ENCODE peak calls at places on chromosome 10, in six cellular contexts. O, D, P, X, M and G are unnamed samples.

GRCh38 chr10:111295788-111296187 is 219.0 kb downstream of the ADRA2A start:
- DNase-seq in O (peak; percentile 9), D (no peak), P (no peak), X (no peak), M (no peak), G (no peak)

GRCh38 chr10:29517352-29517923 is 117.3 kb downstream of the SVIL start:
- DNase-seq in O (peak; percentile 34), D (no peak), P (peak; percentile 22), X (no peak), M (peak; percentile 29), G (no peak)

GRCh38 chr10:93458821-93459257 is 23.3 kb downstream of the MYOF start:
- DNase-seq in O (peak; percentile 100), D (no peak), P (peak; percentile 35), X (no peak), M (peak; percentile 100), G (no peak)

GRCh38 chr10:49539320-49539885 is 482 bp upstream of the ERCC6 start:
- DNase-seq in O (peak; percentile 48), D (no peak), P (peak; percentile 29), X (no peak), M (peak; percentile 58), G (no peak)

GRCh38 chr10:15543994-15544393 is 172.9 kb upstream of the FAM171A1 start:
- DNase-seq in O (no peak), D (no peak), P (no peak), X (no peak), M (no peak), G (no peak)

GRCh38 chr10:104317195-104318095 is 20.8 kb downstream of the ITPRIP start:
- DNase-seq in O (no peak), D (no peak), P (no peak), X (no peak), M (peak; percentile 74), G (no peak)

GRCh38 chr10:72321248-72322029 is 33.3 kb downstream of the DNAJB12 start:
- DNase-seq in O (no peak), D (no peak), P (peak; percentile 44), X (no peak), M (no peak), G (no peak)

GRCh38 chr10:52106895-52107294 is 207.2 kb upstream of the DKK1 start:
- DNase-seq in O (no peak), D (no peak), P (no peak), X (no peak), M (no peak), G (no peak)